ENCODE peak calls at places on chromosomes 16 and 17, in five cellular contexts. One of them, this sample, is unnamed.

GRCh38 chr17:65030618-65031017 is 25.9 kb downstream of the GNA13 start:
- DNase-seq in K562: no peak
- DNase-seq in CD8-positive, alpha-beta memory T cell: no peak
- DNase-seq in prostate gland: no peak
- DNase-seq in HCT116: no peak
- DNase-seq in this sample: no peak

GRCh38 chr16:16047761-16048160 is 98.3 kb downstream of the ABCC1 start:
- DNase-seq in K562: no peak
- DNase-seq in CD8-positive, alpha-beta memory T cell: no peak
- DNase-seq in HCT116: no peak
- DNase-seq in prostate gland: no peak
- DNase-seq in this sample: no peak

GRCh38 chr17:15377608-15378007 is 36.2 kb upstream of the TEKT3 start:
- DNase-seq in K562: no peak
- DNase-seq in CD8-positive, alpha-beta memory T cell: no peak
- DNase-seq in HCT116: peak; percentile 10
- DNase-seq in prostate gland: no peak
- DNase-seq in this sample: no peak

GRCh38 chr17:29732613-29733012 is 109.9 kb upstream of the CORO6 start:
- DNase-seq in prostate gland: no peak
- DNase-seq in HCT116: peak; percentile 47
- DNase-seq in K562: no peak
- DNase-seq in CD8-positive, alpha-beta memory T cell: no peak
- DNase-seq in this sample: peak; percentile 76

GRCh38 chr16:4624827-4625616 is 396 bp downstream of the MGRN1 start:
- DNase-seq in K562: peak; percentile 81
- DNase-seq in HCT116: no peak
- DNase-seq in prostate gland: no peak
- DNase-seq in CD8-positive, alpha-beta memory T cell: peak; percentile 73
- DNase-seq in this sample: no peak

GRCh38 chr16:1464894-1465566 is 9.8 kb downstream of the CLCN7 start:
- DNase-seq in prostate gland: no peak
- DNase-seq in HCT116: no peak
- DNase-seq in CD8-positive, alpha-beta memory T cell: no peak
- DNase-seq in K562: no peak
- DNase-seq in this sample: no peak

GRCh38 chr16:2838928-2839327 is 8.8 kb downstream of the ZG16B start:
- DNase-seq in CD8-positive, alpha-beta memory T cell: peak; percentile 57
- DNase-seq in K562: peak; percentile 76
- DNase-seq in HCT116: no peak
- DNase-seq in prostate gland: peak; percentile 56
- DNase-seq in this sample: no peak

GRCh38 chr16:12228607-12229499 is 252.3 kb downstream of the SNX29 start:
- DNase-seq in HCT116: peak; percentile 28
- DNase-seq in prostate gland: peak; percentile 5
- DNase-seq in CD8-positive, alpha-beta memory T cell: no peak
- DNase-seq in K562: peak; percentile 56
- DNase-seq in this sample: no peak

GRCh38 chr16:75555213-75555706 is 792 bp downstream of the TMEM231 start:
- DNase-seq in HCT116: peak; percentile 86
- DNase-seq in prostate gland: peak; percentile 73
- DNase-seq in K562: peak; percentile 89
- DNase-seq in CD8-positive, alpha-beta memory T cell: no peak
- DNase-seq in this sample: no peak

GRCh38 chr17:3385869-3386816 is at the start of gene OR3A2:
- DNase-seq in prostate gland: no peak
- DNase-seq in HCT116: no peak
- DNase-seq in K562: no peak
- DNase-seq in CD8-positive, alpha-beta memory T cell: no peak
- DNase-seq in this sample: no peak

GRCh38 chr17:39123627-39124026 is 27.8 kb downstream of the PLXDC1 start:
- DNase-seq in prostate gland: peak; percentile 62
- DNase-seq in K562: no peak
- DNase-seq in CD8-positive, alpha-beta memory T cell: no peak
- DNase-seq in HCT116: no peak
- DNase-seq in this sample: peak; percentile 8

GRCh38 chr16:8087597-8088279 is 502.6 kb downstream of the TMEM114 start:
- DNase-seq in HCT116: no peak
- DNase-seq in K562: no peak
- DNase-seq in CD8-positive, alpha-beta memory T cell: no peak
- DNase-seq in prostate gland: no peak
- DNase-seq in this sample: no peak

GRCh38 chr17:28279411-28279810 is 39.6 kb upstream of the TMEM97 start:
- DNase-seq in prostate gland: no peak
- DNase-seq in CD8-positive, alpha-beta memory T cell: no peak
- DNase-seq in K562: no peak
- DNase-seq in HCT116: no peak
- DNase-seq in this sample: no peak

GRCh38 chr17:15233022-15233805 is 31.9 kb downstream of the PMP22 start:
- DNase-seq in HCT116: no peak
- DNase-seq in K562: peak; percentile 32
- DNase-seq in prostate gland: no peak
- DNase-seq in CD8-positive, alpha-beta memory T cell: no peak
- DNase-seq in this sample: peak; percentile 10

GRCh38 chr17:15361151-15361550 is 19.8 kb upstream of the TEKT3 start:
- DNase-seq in prostate gland: no peak
- DNase-seq in K562: no peak
- DNase-seq in HCT116: no peak
- DNase-seq in CD8-positive, alpha-beta memory T cell: no peak
- DNase-seq in this sample: no peak

GRCh38 chr17:60323754-60324153 is 68.2 kb downstream of the USP32 start:
- DNase-seq in prostate gland: no peak
- DNase-seq in HCT116: no peak
- DNase-seq in K562: no peak
- DNase-seq in CD8-positive, alpha-beta memory T cell: no peak
- DNase-seq in this sample: no peak

GRCh38 chr17:31490019-31490383 is 98.5 kb downstream of the RAB11FIP4 start:
- DNase-seq in K562: no peak
- DNase-seq in prostate gland: no peak
- DNase-seq in CD8-positive, alpha-beta memory T cell: no peak
- DNase-seq in HCT116: no peak
- DNase-seq in this sample: no peak
- H3K27ac ChIP-seq in K562: no peak overlapping the region
- H3K27ac ChIP-seq in prostate gland: no peak overlapping the region
- H3K27ac ChIP-seq in CD8-positive, alpha-beta memory T cell: peak overlapping the region; percentile 80
- H3K27ac ChIP-seq in HCT116: no peak overlapping the region
- H3K27ac ChIP-seq in this sample: no peak overlapping the region

GRCh38 chr17:75075597-75076253 is 12.0 kb upstream of the SLC16A5 start:
- DNase-seq in prostate gland: no peak
- DNase-seq in HCT116: no peak
- DNase-seq in CD8-positive, alpha-beta memory T cell: no peak
- DNase-seq in K562: no peak
- DNase-seq in this sample: no peak

GRCh38 chr17:75078097-75079022 is 9.4 kb upstream of the SLC16A5 start:
- DNase-seq in CD8-positive, alpha-beta memory T cell: no peak
- DNase-seq in prostate gland: no peak
- DNase-seq in HCT116: peak; percentile 69
- DNase-seq in K562: no peak
- DNase-seq in this sample: no peak

GRCh38 chr17:75079023-75079373 is 8.8 kb upstream of the SLC16A5 start:
- DNase-seq in K562: no peak
- DNase-seq in prostate gland: no peak
- DNase-seq in HCT116: no peak
- DNase-seq in CD8-positive, alpha-beta memory T cell: no peak
- DNase-seq in this sample: no peak

GRCh38 chr17:75077072-75077489 is 10.7 kb upstream of the SLC16A5 start:
- DNase-seq in K562: no peak
- DNase-seq in CD8-positive, alpha-beta memory T cell: no peak
- DNase-seq in HCT116: no peak
- DNase-seq in prostate gland: no peak
- DNase-seq in this sample: no peak

DNA sequence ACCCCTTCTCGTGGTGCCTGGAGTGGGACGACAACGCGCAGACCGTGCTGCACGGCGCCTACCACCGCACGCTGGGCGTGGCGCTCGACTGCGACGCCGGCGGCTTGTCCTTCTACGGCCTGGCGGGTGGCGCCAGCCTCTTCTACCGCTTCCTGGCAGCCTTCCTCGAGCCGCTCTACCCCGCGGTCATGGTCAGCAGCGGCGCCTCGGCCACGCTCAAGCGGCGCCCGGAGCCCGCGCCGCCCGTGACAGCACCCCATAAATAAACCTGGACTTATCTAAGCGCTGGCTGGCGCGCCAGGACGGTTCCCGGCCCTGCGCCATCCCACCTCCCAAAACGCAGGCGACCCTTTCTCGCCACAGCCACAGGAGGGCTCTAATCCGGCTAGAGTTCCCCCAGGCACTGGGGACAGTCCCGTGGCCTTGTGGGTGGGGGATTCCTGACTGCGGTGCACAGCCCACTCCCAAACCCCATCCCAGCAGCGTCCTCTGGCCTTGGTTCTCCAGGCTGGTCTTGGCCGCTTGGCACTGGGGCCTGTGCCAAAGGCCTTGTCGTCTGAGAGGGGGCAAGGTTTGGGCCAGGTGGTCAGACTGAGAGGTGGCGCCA is 10.2 kb upstream of the SLC16A5 start:
- DNase-seq in HCT116: no peak
- DNase-seq in CD8-positive, alpha-beta memory T cell: no peak
- DNase-seq in prostate gland: peak; percentile 39
- DNase-seq in K562: no peak
- DNase-seq in this sample: no peak
- H3K27ac ChIP-seq in HCT116: peak overlapping the region; percentile 100
- H3K27ac ChIP-seq in CD8-positive, alpha-beta memory T cell: no peak overlapping the region
- H3K27ac ChIP-seq in prostate gland: peak overlapping the region; percentile 57
- H3K27ac ChIP-seq in K562: no peak overlapping the region
- H3K27ac ChIP-seq in this sample: no peak overlapping the region

GRCh38 chr17:68383443-68384321 is 73.6 kb downstream of the WIPI1 start:
- DNase-seq in prostate gland: no peak
- DNase-seq in K562: no peak
- DNase-seq in CD8-positive, alpha-beta memory T cell: no peak
- DNase-seq in HCT116: peak; percentile 86
- DNase-seq in this sample: no peak
- H3K27ac ChIP-seq in prostate gland: no peak overlapping the region
- H3K27ac ChIP-seq in K562: no peak overlapping the region
- H3K27ac ChIP-seq in CD8-positive, alpha-beta memory T cell: no peak overlapping the region
- H3K27ac ChIP-seq in HCT116: peak overlapping the region; percentile 96
- H3K27ac ChIP-seq in this sample: no peak overlapping the region

GRCh38 chr17:12074346-12074745 is 53.7 kb downstream of the MAP2K4 start:
- DNase-seq in HCT116: no peak
- DNase-seq in prostate gland: no peak
- DNase-seq in CD8-positive, alpha-beta memory T cell: no peak
- DNase-seq in K562: no peak
- DNase-seq in this sample: no peak

GRCh38 chr17:12077773-12078172 is 57.1 kb downstream of the MAP2K4 start:
- DNase-seq in prostate gland: no peak
- DNase-seq in K562: no peak
- DNase-seq in CD8-positive, alpha-beta memory T cell: no peak
- DNase-seq in HCT116: no peak
- DNase-seq in this sample: no peak

GRCh38 chr17:12081720-12082119 is 61.0 kb downstream of the MAP2K4 start:
- DNase-seq in K562: no peak
- DNase-seq in prostate gland: no peak
- DNase-seq in HCT116: no peak
- DNase-seq in CD8-positive, alpha-beta memory T cell: no peak
- DNase-seq in this sample: no peak

GRCh38 chr17:12078791-12079190 is 58.1 kb downstream of the MAP2K4 start:
- DNase-seq in CD8-positive, alpha-beta memory T cell: no peak
- DNase-seq in K562: no peak
- DNase-seq in prostate gland: no peak
- DNase-seq in HCT116: no peak
- DNase-seq in this sample: no peak
- H3K27ac ChIP-seq in CD8-positive, alpha-beta memory T cell: no peak overlapping the region
- H3K27ac ChIP-seq in K562: no peak overlapping the region
- H3K27ac ChIP-seq in prostate gland: no peak overlapping the region
- H3K27ac ChIP-seq in HCT116: no peak overlapping the region
- H3K27ac ChIP-seq in this sample: peak overlapping the region; percentile 42

This sample was measured in epithelial cell of prostate.